ENCODE peak calls at places on chromosomes 7 and 10, in nine cellular contexts. J, N, S, O, Z, T, B, L and K are unnamed samples.

GRCh38 chr10:86348321-86349210 is 18.0 kb downstream of the GRID1 start:
- DNase-seq in J (no peak), N (no peak), S (no peak), O (no peak), Z (no peak), T (peak; percentile 20), B (no peak), L (no peak), K (no peak)

GRCh38 chr7:945147-945555 is 9.3 kb downstream of the ADAP1 start:
- DNase-seq in J (no peak), N (no peak), S (no peak), O (no peak), Z (no peak), T (no peak), B (no peak), L (no peak), K (no peak)

GRCh38 chr10:22002531-22003110 is 909 bp downstream of the DNAJC1 start:
- DNase-seq in J (peak; percentile 63), N (peak; percentile 40), S (peak; percentile 29), O (peak; percentile 25), Z (no peak), T (peak; percentile 27), B (no peak), L (no peak), K (peak; percentile 54)

GRCh38 chr10:30527623-30528426 is 93.8 kb downstream of the MAP3K8 start:
- DNase-seq in J (no peak), N (no peak), S (no peak), O (peak; percentile 23), Z (no peak), T (no peak), B (peak; percentile 18), L (no peak), K (no peak)

GRCh38 chr10:1369197-1369596 is 313.0 kb downstream of the WDR37 start:
- DNase-seq in J (no peak), N (no peak), S (no peak), O (peak; percentile 12), Z (no peak), T (no peak), B (no peak), L (no peak), K (no peak)

GRCh38 chr10:77864151-77864851 is 62.3 kb downstream of the DLG5 start:
- DNase-seq in J (no peak), N (no peak), S (no peak), O (no peak), Z (no peak), T (no peak), B (no peak), L (no peak), K (no peak)

GRCh38 chr10:96577037-96577436 is 9.8 kb downstream of the TM9SF3 start:
- DNase-seq in J (no peak), N (no peak), S (no peak), O (no peak), Z (no peak), T (peak; percentile 58), B (no peak), L (no peak), K (no peak)

GRCh38 chr10:69885379-69886156 is 83.9 kb downstream of the COL13A1 start:
- DNase-seq in J (no peak), N (no peak), S (peak; percentile 6), O (no peak), Z (peak; percentile 68), T (peak; percentile 48), B (no peak), L (no peak), K (no peak)

GRCh38 chr10:102626026-102626686 is 18.1 kb upstream of the TRIM8 start:
- DNase-seq in J (no peak), N (no peak), S (no peak), O (no peak), Z (no peak), T (no peak), B (no peak), L (no peak), K (no peak)

GRCh38 chr7:87456247-87456646 is 19.2 kb downstream of the ABCB4 start:
- DNase-seq in J (no peak), N (no peak), S (no peak), O (no peak), Z (no peak), T (no peak), B (no peak), L (no peak), K (no peak)

GRCh38 chr10:95580140-95580539 is 19.0 kb upstream of the SORBS1 start:
- DNase-seq in J (no peak), N (no peak), S (no peak), O (no peak), Z (no peak), T (no peak), B (no peak), L (no peak), K (no peak)

GRCh38 chr7:11751807-11752389 is 80.1 kb downstream of the THSD7A start:
- DNase-seq in J (no peak), N (no peak), S (no peak), O (no peak), Z (no peak), T (peak; percentile 9), B (no peak), L (no peak), K (no peak)

GRCh38 chr7:136869006-136869961 is 832 bp downstream of the CHRM2 start:
- DNase-seq in J (no peak), N (no peak), S (no peak), O (no peak), Z (no peak), T (no peak), B (no peak), L (peak; percentile 39), K (peak; percentile 36)

GRCh38 chr7:136868496-136869005 is at the start of gene CHRM2:
- DNase-seq in J (peak; percentile 31), N (no peak), S (no peak), O (no peak), Z (no peak), T (no peak), B (no peak), L (peak; percentile 35), K (peak; percentile 49)

GRCh38 chr7:136870799-136871487 is 2.5 kb downstream of the CHRM2 start:
- DNase-seq in J (no peak), N (no peak), S (no peak), O (no peak), Z (no peak), T (no peak), B (no peak), L (peak; percentile 23), K (no peak)

GRCh38 chr7:136874393-136875032 is 6.1 kb downstream of the CHRM2 start:
- DNase-seq in J (no peak), N (no peak), S (peak; percentile 16), O (no peak), Z (no peak), T (peak; percentile 55), B (no peak), L (peak; percentile 41), K (no peak)

GRCh38 chr7:136869991-136870798 is 1.7 kb downstream of the CHRM2 start:
- DNase-seq in J (no peak), N (no peak), S (no peak), O (no peak), Z (no peak), T (no peak), B (no peak), L (peak; percentile 11), K (peak; percentile 39)
- H3K4me3 ChIP-seq in J (no peak overlapping the region), N (no peak overlapping the region), S (no peak overlapping the region), O (peak overlapping the region; percentile 25), Z (no peak overlapping the region), T (no peak overlapping the region), B (no peak overlapping the region), L (no peak overlapping the region), K (peak overlapping the region; percentile 37)

GRCh38 chr7:143286522-143286890 is 1.6 kb upstream of the CASP2 start:
- DNase-seq in J (no peak), N (no peak), S (no peak), O (no peak), Z (no peak), T (no peak), B (no peak), L (no peak), K (no peak)
- H3K27ac ChIP-seq in J (no peak overlapping the region), N (no peak overlapping the region), S (no peak overlapping the region), O (no peak overlapping the region), Z (peak overlapping the region; percentile 73), T (no peak overlapping the region), B (peak overlapping the region; percentile 67), L (no peak overlapping the region), K (no peak overlapping the region)

DNA sequence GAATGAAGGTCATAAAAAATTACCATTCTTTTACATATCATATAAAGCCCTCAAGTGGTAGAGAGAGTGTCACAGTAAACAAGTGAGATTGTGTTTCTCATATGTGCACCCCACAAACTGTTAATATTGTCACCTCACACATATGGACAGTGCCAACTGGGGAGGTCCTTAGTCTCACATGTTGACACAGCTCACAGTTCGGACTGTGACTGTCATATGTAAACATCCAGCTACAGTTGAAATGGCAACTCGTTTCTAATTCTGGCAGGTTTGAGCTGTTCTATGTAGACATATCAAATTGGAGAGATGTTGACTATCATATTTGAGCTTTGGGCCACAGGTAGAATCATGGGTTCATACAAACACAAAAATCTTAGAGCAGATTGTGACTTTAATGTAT is 39.4 kb upstream of the ZNF107 start:
- DNase-seq in J (no peak), N (no peak), S (no peak), O (no peak), Z (no peak), T (no peak), B (no peak), L (no peak), K (no peak)
- H3K9me3 ChIP-seq in J (peaks cover 3% of the 10 kb centered on the region), N (no peaks in the 10 kb centered on the region), S (no peaks in the 10 kb centered on the region), O (no peaks in the 10 kb centered on the region), Z (peaks cover 12% of the 10 kb centered on the region), T (peaks cover 7% of the 10 kb centered on the region), B (no peaks in the 10 kb centered on the region), L (peaks cover 30% of the 10 kb centered on the region), K (peaks cover 3% of the 10 kb centered on the region)

GRCh38 chr10:120457431-120458172 is 575 bp downstream of the PLPP4 start:
- DNase-seq in J (no peak), N (no peak), S (no peak), O (no peak), Z (no peak), T (no peak), B (no peak), L (no peak), K (no peak)

GRCh38 chr10:120456626-120457430 is at the start of gene PLPP4:
- DNase-seq in J (peak; percentile 22), N (no peak), S (no peak), O (no peak), Z (no peak), T (peak; percentile 53), B (peak; percentile 22), L (peak; percentile 48), K (peak; percentile 56)

GRCh38 chr10:120455004-120455403 is 2.0 kb upstream of the PLPP4 start:
- DNase-seq in J (no peak), N (no peak), S (no peak), O (no peak), Z (no peak), T (no peak), B (no peak), L (no peak), K (no peak)

GRCh38 chr10:120455606-120456005 is 1.4 kb upstream of the PLPP4 start:
- DNase-seq in J (no peak), N (no peak), S (no peak), O (no peak), Z (no peak), T (no peak), B (no peak), L (no peak), K (no peak)

DNA sequence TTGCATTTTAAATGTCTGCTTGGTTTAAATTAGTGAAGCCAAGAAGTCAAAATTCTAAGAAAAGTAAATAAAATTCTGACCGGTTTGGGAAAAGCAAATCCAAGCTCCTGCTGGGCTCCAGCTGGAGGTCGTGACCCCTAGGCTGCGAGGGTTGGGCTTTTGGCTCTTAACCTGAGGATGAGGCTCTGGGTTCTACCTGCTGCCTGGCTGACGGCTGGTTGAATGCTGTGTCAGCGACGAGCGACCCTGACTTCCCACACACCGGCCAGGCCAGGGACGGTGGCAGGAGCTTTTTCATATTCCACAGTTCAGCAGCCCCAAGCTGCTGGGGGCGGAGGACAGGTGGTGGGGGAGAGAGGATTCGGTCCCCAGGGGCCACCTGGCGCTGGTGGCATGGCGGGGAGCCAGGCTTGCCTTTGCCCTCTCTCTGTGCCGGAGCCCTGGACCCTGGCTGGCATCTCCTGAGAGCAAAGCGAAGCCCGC is 843 bp upstream of the PLPP4 start:
- DNase-seq in J (no peak), N (no peak), S (no peak), O (no peak), Z (no peak), T (no peak), B (no peak), L (no peak), K (no peak)
- H3K4me3 ChIP-seq in J (peak overlapping the region; percentile 56), N (no peak overlapping the region), S (no peak overlapping the region), O (peak overlapping the region; percentile 13), Z (peak overlapping the region; percentile 42), T (peak overlapping the region; percentile 75), B (no peak overlapping the region), L (no peak overlapping the region), K (peak overlapping the region; percentile 69)